ENCODE peak calls at places on chromosomes 2 and 18, in ten cellular contexts. S is neuronal stem cell, P is progenitor cell of endocrine pancreas, T is PC-3, D is fibroblast of lung, K is Ammon's horn, Z is anterior cingulate cortex, W is T-helper 17 cell, R is tibial artery, B is left cardiac atrium. G is an unnamed sample.

GRCh38 chr2:183919167-183919566 is 679.2 kb upstream of the ZNF804A start:
- DNase-seq in S (no peak), P (no peak), T (peak), D (no peak), K (no peak), Z (no peak), W (no peak), R (no peak), B (no peak), G (no peak)

GRCh38 chr2:237500681-237501424 is 13.8 kb downstream of the MLPH start:
- DNase-seq in S (no peak), P (no peak), T (peak), D (peak), K (no peak), Z (no peak), W (no peak), R (no peak), B (no peak), G (no peak)

GRCh38 chr18:25935356-25935755 is 155.1 kb downstream of the SS18 start:
- DNase-seq in S (no peak), P (no peak), T (no peak), D (no peak), K (no peak), Z (no peak), W (no peak), R (no peak), B (no peak), G (no peak)

GRCh38 chr2:224210495-224211472 is 171.7 kb upstream of the SERPINE2 start:
- DNase-seq in S (no peak), P (no peak), T (no peak), D (no peak), K (no peak), Z (no peak), W (no peak), R (no peak), B (no peak), G (no peak)

GRCh38 chr2:165868211-165868610 is 74.2 kb upstream of the GALNT3 start:
- DNase-seq in S (no peak), P (no peak), T (no peak), D (peak), K (no peak), Z (no peak), W (no peak), R (no peak), B (no peak), G (no peak)

GRCh38 chr2:228581731-228582130 is 400.2 kb upstream of the SPHKAP start:
- DNase-seq in S (no peak), P (no peak), T (no peak), D (peak), K (no peak), Z (no peak), W (no peak), R (no peak), B (no peak), G (no peak)

GRCh38 chr2:62152000-62152399 is 43.9 kb upstream of the B3GNT2 start:
- DNase-seq in S (no peak), P (no peak), T (peak), D (no peak), K (no peak), Z (no peak), W (no peak), R (no peak), B (no peak), G (no peak)

GRCh38 chr2:10338242-10339188 is 35.8 kb downstream of the HPCAL1 start:
- DNase-seq in S (no peak), P (no peak), T (no peak), D (no peak), K (no peak), Z (no peak), W (no peak), R (no peak), B (no peak), G (no peak)

GRCh38 chr2:109344270-109344805 is 215.3 kb downstream of the SH3RF3 start:
- DNase-seq in S (no peak), P (no peak), T (no peak), D (no peak), K (no peak), Z (no peak), W (no peak), R (no peak), B (no peak), G (no peak)

GRCh38 chr18:34802938-34803337 is 92.8 kb downstream of the DTNA start:
- DNase-seq in S (no peak), P (no peak), T (no peak), D (peak), K (no peak), Z (no peak), W (no peak), R (no peak), B (no peak), G (no peak)

GRCh38 chr2:128268611-128269357 is 49.9 kb downstream of the HS6ST1 start:
- DNase-seq in S (no peak), P (no peak), T (no peak), D (no peak), K (peak), Z (no peak), W (no peak), R (peak), B (no peak), G (no peak)

GRCh38 chr18:79245517-79246001 is 150.2 kb upstream of the NFATC1 start:
- DNase-seq in S (no peak), P (no peak), T (peak), D (no peak), K (no peak), Z (no peak), W (peak), R (no peak), B (no peak), G (no peak)

GRCh38 chr2:26621469-26622199 is 19.5 kb downstream of the CIB4 start:
- DNase-seq in S (no peak), P (no peak), T (peak), D (peak), K (no peak), Z (no peak), W (no peak), R (no peak), B (no peak), G (no peak)

GRCh38 chr2:98308068-98308467 is 38.2 kb upstream of the CNGA3 start:
- DNase-seq in S (no peak), P (no peak), T (no peak), D (peak), K (no peak), Z (no peak), W (no peak), R (no peak), B (no peak), G (no peak)

GRCh38 chr2:26327291-26328272 is 18.4 kb upstream of the SELENOI start:
- DNase-seq in S (no peak), P (no peak), T (no peak), D (peak), K (no peak), Z (no peak), W (no peak), R (no peak), B (no peak), G (no peak)

GRCh38 chr2:189933911-189934399 is 128.6 kb downstream of the MSTN start:
- DNase-seq in S (no peak), P (no peak), T (peak), D (peak), K (no peak), Z (no peak), W (no peak), R (no peak), B (no peak), G (no peak)

GRCh38 chr2:41806286-41806685 is 241.5 kb upstream of the PKDCC start:
- DNase-seq in S (no peak), P (no peak), T (no peak), D (no peak), K (no peak), Z (no peak), W (no peak), R (no peak), B (no peak), G (no peak)

GRCh38 chr18:25896956-25897355 is 193.5 kb downstream of the SS18 start:
- DNase-seq in S (no peak), P (no peak), T (no peak), D (no peak), K (no peak), Z (no peak), W (no peak), R (no peak), B (no peak), G (no peak)

GRCh38 chr18:11047156-11047555 is 102.2 kb downstream of the PIEZO2 start:
- DNase-seq in S (no peak), P (no peak), T (no peak), D (no peak), K (no peak), Z (no peak), W (no peak), R (no peak), B (no peak), G (no peak)

GRCh38 chr18:76483780-76484179 is 11.3 kb downstream of the ZNF516 start:
- DNase-seq in S (no peak), P (no peak), T (no peak), D (no peak), K (no peak), Z (no peak), W (no peak), R (peak), B (no peak), G (no peak)

GRCh38 chr2:74181739-74182138 is 3.1 kb upstream of the MOB1A start:
- DNase-seq in S (no peak), P (no peak), T (no peak), D (no peak), K (peak), Z (no peak), W (no peak), R (no peak), B (no peak), G (no peak)

GRCh38 chr2:4973354-4973753 is 718.8 kb upstream of the SOX11 start:
- DNase-seq in S (no peak), P (no peak), T (no peak), D (no peak), K (no peak), Z (no peak), W (no peak), R (no peak), B (no peak), G (no peak)

GRCh38 chr18:68314403-68314802 is 400.5 kb downstream of the TMX3 start:
- DNase-seq in S (no peak), P (no peak), T (peak), D (no peak), K (no peak), Z (no peak), W (no peak), R (no peak), B (no peak), G (no peak)

GRCh38 chr2:26235089-26235488 is 9.3 kb downstream of the HADHA start:
- DNase-seq in S (no peak), P (no peak), T (peak), D (peak), K (no peak), Z (no peak), W (no peak), R (no peak), B (no peak), G (no peak)

GRCh38 chr2:120439637-120440384 is 93.9 kb downstream of the INHBB start:
- DNase-seq in S (no peak), P (no peak), T (no peak), D (no peak), K (no peak), Z (no peak), W (no peak), R (no peak), B (no peak), G (no peak)

GRCh38 chr18:74550886-74551285 is 16.6 kb downstream of the CNDP1 start:
- DNase-seq in S (no peak), P (no peak), T (no peak), D (no peak), K (no peak), Z (no peak), W (no peak), R (no peak), B (no peak), G (no peak)

GRCh38 chr18:61551586-61551985 is 218.4 kb downstream of the CDH20 start:
- DNase-seq in S (peak), P (peak), T (peak), D (peak), K (peak), Z (no peak), W (no peak), R (no peak), B (no peak), G (no peak)

GRCh38 chr2:112692496-112692911 is 28.3 kb upstream of the NT5DC4 start:
- DNase-seq in S (no peak), P (no peak), T (peak), D (peak), K (no peak), Z (no peak), W (peak), R (no peak), B (peak), G (peak)

GRCh38 chr18:41391616-41392610 is 563.1 kb upstream of the PIK3C3 start:
- DNase-seq in S (peak), P (peak), T (peak), D (peak), K (peak), Z (no peak), W (no peak), R (no peak), B (peak), G (peak)

G was measured in stomach.